ENCODE peak calls at places on chromosomes 2 and 18, in seven cellular contexts. One of them, this sample, is unnamed.

GRCh38 chr2:26913599-26914285 is 56.7 kb upstream of the MAPRE3 start:
- DNase-seq in GM03348: peak
- DNase-seq in activated T-helper 1 cell treated with anti-CD3 and anti-CD28 coated beads, Interleukin-12 subunit alpha, Interleukin-12 subunit beta, Interleukin-2, Interleukin-4 antibody, amounts not matched to agents 30 ng/mL and 10 ng/mL and 1 ng/mL, durations not matched to agents 14 hours and 24 hours and 36 hours: no peak
- DNase-seq in activated T-cell treated with anti-CD3 and anti-CD28 coated beads, Interleukin-2, amount 50 U/mL, for 4 hours: no peak
- DNase-seq in glutamatergic neuron: no peak
- DNase-seq in mucosa of descending colon: no peak
- DNase-seq in IMR-90: peak
- DNase-seq in this sample: no peak

GRCh38 chr18:59093668-59094067 is 46.0 kb upstream of the SEC11C start:
- DNase-seq in glutamatergic neuron: no peak
- DNase-seq in mucosa of descending colon: no peak
- DNase-seq in IMR-90: no peak
- DNase-seq in activated T-helper 1 cell treated with anti-CD3 and anti-CD28 coated beads, Interleukin-12 subunit alpha, Interleukin-12 subunit beta, Interleukin-2, Interleukin-4 antibody, amounts not matched to agents 30 ng/mL and 10 ng/mL and 1 ng/mL, durations not matched to agents 14 hours and 24 hours and 36 hours: no peak
- DNase-seq in GM03348: no peak
- DNase-seq in activated T-cell treated with anti-CD3 and anti-CD28 coated beads, Interleukin-2, amount 50 U/mL, for 4 hours: no peak
- DNase-seq in this sample: no peak

GRCh38 chr2:173002751-173003541 is 72.7 kb upstream of the MAP3K20 start:
- DNase-seq in activated T-cell treated with anti-CD3 and anti-CD28 coated beads, Interleukin-2, amount 50 U/mL, for 4 hours: no peak
- DNase-seq in activated T-helper 1 cell treated with anti-CD3 and anti-CD28 coated beads, Interleukin-12 subunit alpha, Interleukin-12 subunit beta, Interleukin-2, Interleukin-4 antibody, amounts not matched to agents 30 ng/mL and 10 ng/mL and 1 ng/mL, durations not matched to agents 14 hours and 24 hours and 36 hours: no peak
- DNase-seq in mucosa of descending colon: no peak
- DNase-seq in GM03348: no peak
- DNase-seq in IMR-90: no peak
- DNase-seq in glutamatergic neuron: no peak
- DNase-seq in this sample: no peak

GRCh38 chr2:85504434-85505261 is 34.3 kb upstream of the MAT2A start:
- DNase-seq in activated T-helper 1 cell treated with anti-CD3 and anti-CD28 coated beads, Interleukin-12 subunit alpha, Interleukin-12 subunit beta, Interleukin-2, Interleukin-4 antibody, amounts not matched to agents 30 ng/mL and 10 ng/mL and 1 ng/mL, durations not matched to agents 14 hours and 24 hours and 36 hours: no peak
- DNase-seq in GM03348: peak
- DNase-seq in glutamatergic neuron: peak
- DNase-seq in activated T-cell treated with anti-CD3 and anti-CD28 coated beads, Interleukin-2, amount 50 U/mL, for 4 hours: no peak
- DNase-seq in mucosa of descending colon: no peak
- DNase-seq in IMR-90: peak
- DNase-seq in this sample: peak

GRCh38 chr2:20400306-20400705 is 46.6 kb upstream of the RHOB start:
- DNase-seq in GM03348: no peak
- DNase-seq in activated T-cell treated with anti-CD3 and anti-CD28 coated beads, Interleukin-2, amount 50 U/mL, for 4 hours: no peak
- DNase-seq in activated T-helper 1 cell treated with anti-CD3 and anti-CD28 coated beads, Interleukin-12 subunit alpha, Interleukin-12 subunit beta, Interleukin-2, Interleukin-4 antibody, amounts not matched to agents 30 ng/mL and 10 ng/mL and 1 ng/mL, durations not matched to agents 14 hours and 24 hours and 36 hours: no peak
- DNase-seq in IMR-90: no peak
- DNase-seq in glutamatergic neuron: no peak
- DNase-seq in mucosa of descending colon: no peak
- DNase-seq in this sample: no peak

GRCh38 chr2:12005886-12006681 is 259.7 kb downstream of the LPIN1 start:
- DNase-seq in IMR-90: no peak
- DNase-seq in mucosa of descending colon: no peak
- DNase-seq in glutamatergic neuron: no peak
- DNase-seq in activated T-cell treated with anti-CD3 and anti-CD28 coated beads, Interleukin-2, amount 50 U/mL, for 4 hours: peak
- DNase-seq in activated T-helper 1 cell treated with anti-CD3 and anti-CD28 coated beads, Interleukin-12 subunit alpha, Interleukin-12 subunit beta, Interleukin-2, Interleukin-4 antibody, amounts not matched to agents 30 ng/mL and 10 ng/mL and 1 ng/mL, durations not matched to agents 14 hours and 24 hours and 36 hours: peak
- DNase-seq in GM03348: no peak
- DNase-seq in this sample: peak

GRCh38 chr2:120231974-120232635 is 8.9 kb upstream of the TMEM185B start:
- DNase-seq in activated T-helper 1 cell treated with anti-CD3 and anti-CD28 coated beads, Interleukin-12 subunit alpha, Interleukin-12 subunit beta, Interleukin-2, Interleukin-4 antibody, amounts not matched to agents 30 ng/mL and 10 ng/mL and 1 ng/mL, durations not matched to agents 14 hours and 24 hours and 36 hours: peak
- DNase-seq in IMR-90: peak
- DNase-seq in mucosa of descending colon: no peak
- DNase-seq in glutamatergic neuron: no peak
- DNase-seq in GM03348: peak
- DNase-seq in activated T-cell treated with anti-CD3 and anti-CD28 coated beads, Interleukin-2, amount 50 U/mL, for 4 hours: peak
- DNase-seq in this sample: peak

GRCh38 chr2:9201185-9201891 is 5.3 kb upstream of the ASAP2 start:
- DNase-seq in glutamatergic neuron: no peak
- DNase-seq in mucosa of descending colon: no peak
- DNase-seq in GM03348: peak
- DNase-seq in activated T-cell treated with anti-CD3 and anti-CD28 coated beads, Interleukin-2, amount 50 U/mL, for 4 hours: no peak
- DNase-seq in IMR-90: peak
- DNase-seq in activated T-helper 1 cell treated with anti-CD3 and anti-CD28 coated beads, Interleukin-12 subunit alpha, Interleukin-12 subunit beta, Interleukin-2, Interleukin-4 antibody, amounts not matched to agents 30 ng/mL and 10 ng/mL and 1 ng/mL, durations not matched to agents 14 hours and 24 hours and 36 hours: no peak
- DNase-seq in this sample: peak

GRCh38 chr2:69067866-69068265 is 54.9 kb downstream of the ANTXR1 start:
- DNase-seq in activated T-cell treated with anti-CD3 and anti-CD28 coated beads, Interleukin-2, amount 50 U/mL, for 4 hours: no peak
- DNase-seq in activated T-helper 1 cell treated with anti-CD3 and anti-CD28 coated beads, Interleukin-12 subunit alpha, Interleukin-12 subunit beta, Interleukin-2, Interleukin-4 antibody, amounts not matched to agents 30 ng/mL and 10 ng/mL and 1 ng/mL, durations not matched to agents 14 hours and 24 hours and 36 hours: no peak
- DNase-seq in mucosa of descending colon: no peak
- DNase-seq in GM03348: no peak
- DNase-seq in IMR-90: no peak
- DNase-seq in glutamatergic neuron: no peak
- DNase-seq in this sample: no peak

GRCh38 chr2:44549856-44550255 is 188.1 kb downstream of the CAMKMT start:
- DNase-seq in activated T-cell treated with anti-CD3 and anti-CD28 coated beads, Interleukin-2, amount 50 U/mL, for 4 hours: no peak
- DNase-seq in activated T-helper 1 cell treated with anti-CD3 and anti-CD28 coated beads, Interleukin-12 subunit alpha, Interleukin-12 subunit beta, Interleukin-2, Interleukin-4 antibody, amounts not matched to agents 30 ng/mL and 10 ng/mL and 1 ng/mL, durations not matched to agents 14 hours and 24 hours and 36 hours: no peak
- DNase-seq in IMR-90: no peak
- DNase-seq in GM03348: peak
- DNase-seq in mucosa of descending colon: no peak
- DNase-seq in glutamatergic neuron: no peak
- DNase-seq in this sample: peak

GRCh38 chr18:31490387-31490786 is 7.6 kb upstream of the DSG2 start:
- DNase-seq in activated T-helper 1 cell treated with anti-CD3 and anti-CD28 coated beads, Interleukin-12 subunit alpha, Interleukin-12 subunit beta, Interleukin-2, Interleukin-4 antibody, amounts not matched to agents 30 ng/mL and 10 ng/mL and 1 ng/mL, durations not matched to agents 14 hours and 24 hours and 36 hours: no peak
- DNase-seq in IMR-90: no peak
- DNase-seq in activated T-cell treated with anti-CD3 and anti-CD28 coated beads, Interleukin-2, amount 50 U/mL, for 4 hours: no peak
- DNase-seq in mucosa of descending colon: no peak
- DNase-seq in GM03348: no peak
- DNase-seq in glutamatergic neuron: no peak
- DNase-seq in this sample: no peak

GRCh38 chr2:223970343-223971128 is 13.3 kb downstream of the MRPL44 start:
- DNase-seq in GM03348: peak
- DNase-seq in IMR-90: peak
- DNase-seq in mucosa of descending colon: no peak
- DNase-seq in glutamatergic neuron: no peak
- DNase-seq in activated T-cell treated with anti-CD3 and anti-CD28 coated beads, Interleukin-2, amount 50 U/mL, for 4 hours: peak
- DNase-seq in activated T-helper 1 cell treated with anti-CD3 and anti-CD28 coated beads, Interleukin-12 subunit alpha, Interleukin-12 subunit beta, Interleukin-2, Interleukin-4 antibody, amounts not matched to agents 30 ng/mL and 10 ng/mL and 1 ng/mL, durations not matched to agents 14 hours and 24 hours and 36 hours: peak
- DNase-seq in this sample: peak

GRCh38 chr2:172734711-172735645 is 667 bp upstream of the RAPGEF4 start:
- DNase-seq in glutamatergic neuron: no peak
- DNase-seq in mucosa of descending colon: no peak
- DNase-seq in IMR-90: no peak
- DNase-seq in GM03348: peak
- DNase-seq in activated T-helper 1 cell treated with anti-CD3 and anti-CD28 coated beads, Interleukin-12 subunit alpha, Interleukin-12 subunit beta, Interleukin-2, Interleukin-4 antibody, amounts not matched to agents 30 ng/mL and 10 ng/mL and 1 ng/mL, durations not matched to agents 14 hours and 24 hours and 36 hours: no peak
- DNase-seq in activated T-cell treated with anti-CD3 and anti-CD28 coated beads, Interleukin-2, amount 50 U/mL, for 4 hours: no peak
- DNase-seq in this sample: peak

GRCh38 chr2:223532161-223532560 is 70.0 kb downstream of the SCG2 start:
- DNase-seq in GM03348: peak
- DNase-seq in IMR-90: peak
- DNase-seq in glutamatergic neuron: no peak
- DNase-seq in activated T-cell treated with anti-CD3 and anti-CD28 coated beads, Interleukin-2, amount 50 U/mL, for 4 hours: no peak
- DNase-seq in activated T-helper 1 cell treated with anti-CD3 and anti-CD28 coated beads, Interleukin-12 subunit alpha, Interleukin-12 subunit beta, Interleukin-2, Interleukin-4 antibody, amounts not matched to agents 30 ng/mL and 10 ng/mL and 1 ng/mL, durations not matched to agents 14 hours and 24 hours and 36 hours: no peak
- DNase-seq in mucosa of descending colon: no peak
- DNase-seq in this sample: peak

GRCh38 chr2:230861564-230862255 is 3.0 kb upstream of the ITM2C start:
- DNase-seq in activated T-helper 1 cell treated with anti-CD3 and anti-CD28 coated beads, Interleukin-12 subunit alpha, Interleukin-12 subunit beta, Interleukin-2, Interleukin-4 antibody, amounts not matched to agents 30 ng/mL and 10 ng/mL and 1 ng/mL, durations not matched to agents 14 hours and 24 hours and 36 hours: no peak
- DNase-seq in IMR-90: no peak
- DNase-seq in GM03348: no peak
- DNase-seq in glutamatergic neuron: no peak
- DNase-seq in mucosa of descending colon: no peak
- DNase-seq in activated T-cell treated with anti-CD3 and anti-CD28 coated beads, Interleukin-2, amount 50 U/mL, for 4 hours: no peak
- DNase-seq in this sample: no peak

GRCh38 chr2:15511686-15512085 is 49.4 kb downstream of the NBAS start:
- DNase-seq in activated T-helper 1 cell treated with anti-CD3 and anti-CD28 coated beads, Interleukin-12 subunit alpha, Interleukin-12 subunit beta, Interleukin-2, Interleukin-4 antibody, amounts not matched to agents 30 ng/mL and 10 ng/mL and 1 ng/mL, durations not matched to agents 14 hours and 24 hours and 36 hours: no peak
- DNase-seq in GM03348: no peak
- DNase-seq in activated T-cell treated with anti-CD3 and anti-CD28 coated beads, Interleukin-2, amount 50 U/mL, for 4 hours: no peak
- DNase-seq in IMR-90: no peak
- DNase-seq in glutamatergic neuron: no peak
- DNase-seq in mucosa of descending colon: no peak
- DNase-seq in this sample: no peak

GRCh38 chr2:210502997-210503621 is 26.6 kb upstream of the LANCL1 start:
- DNase-seq in GM03348: peak
- DNase-seq in activated T-cell treated with anti-CD3 and anti-CD28 coated beads, Interleukin-2, amount 50 U/mL, for 4 hours: no peak
- DNase-seq in activated T-helper 1 cell treated with anti-CD3 and anti-CD28 coated beads, Interleukin-12 subunit alpha, Interleukin-12 subunit beta, Interleukin-2, Interleukin-4 antibody, amounts not matched to agents 30 ng/mL and 10 ng/mL and 1 ng/mL, durations not matched to agents 14 hours and 24 hours and 36 hours: no peak
- DNase-seq in IMR-90: peak
- DNase-seq in glutamatergic neuron: peak
- DNase-seq in mucosa of descending colon: peak
- DNase-seq in this sample: peak

GRCh38 chr18:57466745-57467144 is 31.6 kb downstream of the ONECUT2 start:
- DNase-seq in GM03348: no peak
- DNase-seq in activated T-helper 1 cell treated with anti-CD3 and anti-CD28 coated beads, Interleukin-12 subunit alpha, Interleukin-12 subunit beta, Interleukin-2, Interleukin-4 antibody, amounts not matched to agents 30 ng/mL and 10 ng/mL and 1 ng/mL, durations not matched to agents 14 hours and 24 hours and 36 hours: no peak
- DNase-seq in activated T-cell treated with anti-CD3 and anti-CD28 coated beads, Interleukin-2, amount 50 U/mL, for 4 hours: no peak
- DNase-seq in mucosa of descending colon: no peak
- DNase-seq in glutamatergic neuron: no peak
- DNase-seq in IMR-90: no peak
- DNase-seq in this sample: no peak

GRCh38 chr2:239161711-239162140 is 239.1 kb downstream of the HDAC4 start:
- DNase-seq in mucosa of descending colon: peak
- DNase-seq in activated T-helper 1 cell treated with anti-CD3 and anti-CD28 coated beads, Interleukin-12 subunit alpha, Interleukin-12 subunit beta, Interleukin-2, Interleukin-4 antibody, amounts not matched to agents 30 ng/mL and 10 ng/mL and 1 ng/mL, durations not matched to agents 14 hours and 24 hours and 36 hours: no peak
- DNase-seq in IMR-90: no peak
- DNase-seq in GM03348: no peak
- DNase-seq in activated T-cell treated with anti-CD3 and anti-CD28 coated beads, Interleukin-2, amount 50 U/mL, for 4 hours: no peak
- DNase-seq in glutamatergic neuron: peak
- DNase-seq in this sample: no peak